ENCODE peak calls at places on chromosomes 11 and 22, in six cellular contexts. One of them, this sample, is unnamed.

GRCh38 chr11:116366980-116367640 is 405.7 kb downstream of the BUD13 start:
- DNase-seq in choroid plexus epithelial cell: peak
- DNase-seq in body of pancreas: no peak
- DNase-seq in esophagus squamous epithelium: no peak
- DNase-seq in HL-60: no peak
- DNase-seq in pancreas: no peak
- DNase-seq in this sample: no peak

GRCh38 chr22:49788492-49788891 is 39.2 kb downstream of the BRD1 start:
- DNase-seq in choroid plexus epithelial cell: peak
- DNase-seq in body of pancreas: peak
- DNase-seq in esophagus squamous epithelium: no peak
- DNase-seq in HL-60: peak
- DNase-seq in pancreas: no peak
- DNase-seq in this sample: no peak

GRCh38 chr11:64724863-64725535 is 2.0 kb upstream of the NRXN2 start:
- DNase-seq in choroid plexus epithelial cell: no peak
- DNase-seq in body of pancreas: no peak
- DNase-seq in esophagus squamous epithelium: no peak
- DNase-seq in HL-60: no peak
- DNase-seq in pancreas: no peak
- DNase-seq in this sample: no peak

GRCh38 chr22:47309476-47309875 is 547.0 kb downstream of the TBC1D22A start:
- DNase-seq in choroid plexus epithelial cell: no peak
- DNase-seq in body of pancreas: no peak
- DNase-seq in esophagus squamous epithelium: no peak
- DNase-seq in HL-60: no peak
- DNase-seq in pancreas: no peak
- DNase-seq in this sample: no peak

GRCh38 chr22:49533886-49534285 is 293.8 kb downstream of the BRD1 start:
- DNase-seq in choroid plexus epithelial cell: no peak
- DNase-seq in body of pancreas: peak
- DNase-seq in esophagus squamous epithelium: no peak
- DNase-seq in HL-60: no peak
- DNase-seq in pancreas: no peak
- DNase-seq in this sample: no peak

GRCh38 chr11:2929511-2929879 is 275 bp upstream of the PHLDA2 start:
- DNase-seq in choroid plexus epithelial cell: peak
- DNase-seq in body of pancreas: peak
- DNase-seq in esophagus squamous epithelium: no peak
- DNase-seq in HL-60: no peak
- DNase-seq in pancreas: peak
- DNase-seq in this sample: no peak

GRCh38 chr11:58567889-58568512 is 7.7 kb downstream of the LPXN start:
- DNase-seq in choroid plexus epithelial cell: peak
- DNase-seq in body of pancreas: peak
- DNase-seq in esophagus squamous epithelium: no peak
- DNase-seq in HL-60: peak
- DNase-seq in pancreas: no peak
- DNase-seq in this sample: no peak

GRCh38 chr11:33005175-33005574 is 10.5 kb upstream of the DEPDC7 start:
- DNase-seq in choroid plexus epithelial cell: no peak
- DNase-seq in body of pancreas: no peak
- DNase-seq in esophagus squamous epithelium: no peak
- DNase-seq in HL-60: no peak
- DNase-seq in pancreas: no peak
- DNase-seq in this sample: no peak

GRCh38 chr11:2523821-2524391 is 79.1 kb downstream of the KCNQ1 start:
- DNase-seq in choroid plexus epithelial cell: no peak
- DNase-seq in body of pancreas: peak
- DNase-seq in esophagus squamous epithelium: no peak
- DNase-seq in HL-60: no peak
- DNase-seq in pancreas: peak
- DNase-seq in this sample: no peak

GRCh38 chr11:68002575-68002942 is 1.3 kb downstream of the UNC93B1 start:
- DNase-seq in choroid plexus epithelial cell: no peak
- DNase-seq in body of pancreas: no peak
- DNase-seq in esophagus squamous epithelium: no peak
- DNase-seq in HL-60: peak
- DNase-seq in pancreas: no peak
- DNase-seq in this sample: peak

GRCh38 chr11:118530683-118531596 is at the start of gene TMEM25:
- DNase-seq in choroid plexus epithelial cell: peak
- DNase-seq in body of pancreas: peak
- DNase-seq in esophagus squamous epithelium: no peak
- DNase-seq in HL-60: no peak
- DNase-seq in pancreas: peak
- DNase-seq in this sample: no peak

GRCh38 chr11:66266378-66267038 is 1.9 kb upstream of the RAB1B start:
- DNase-seq in choroid plexus epithelial cell: no peak
- DNase-seq in body of pancreas: no peak
- DNase-seq in esophagus squamous epithelium: no peak
- DNase-seq in HL-60: no peak
- DNase-seq in pancreas: no peak
- DNase-seq in this sample: no peak

DNA sequence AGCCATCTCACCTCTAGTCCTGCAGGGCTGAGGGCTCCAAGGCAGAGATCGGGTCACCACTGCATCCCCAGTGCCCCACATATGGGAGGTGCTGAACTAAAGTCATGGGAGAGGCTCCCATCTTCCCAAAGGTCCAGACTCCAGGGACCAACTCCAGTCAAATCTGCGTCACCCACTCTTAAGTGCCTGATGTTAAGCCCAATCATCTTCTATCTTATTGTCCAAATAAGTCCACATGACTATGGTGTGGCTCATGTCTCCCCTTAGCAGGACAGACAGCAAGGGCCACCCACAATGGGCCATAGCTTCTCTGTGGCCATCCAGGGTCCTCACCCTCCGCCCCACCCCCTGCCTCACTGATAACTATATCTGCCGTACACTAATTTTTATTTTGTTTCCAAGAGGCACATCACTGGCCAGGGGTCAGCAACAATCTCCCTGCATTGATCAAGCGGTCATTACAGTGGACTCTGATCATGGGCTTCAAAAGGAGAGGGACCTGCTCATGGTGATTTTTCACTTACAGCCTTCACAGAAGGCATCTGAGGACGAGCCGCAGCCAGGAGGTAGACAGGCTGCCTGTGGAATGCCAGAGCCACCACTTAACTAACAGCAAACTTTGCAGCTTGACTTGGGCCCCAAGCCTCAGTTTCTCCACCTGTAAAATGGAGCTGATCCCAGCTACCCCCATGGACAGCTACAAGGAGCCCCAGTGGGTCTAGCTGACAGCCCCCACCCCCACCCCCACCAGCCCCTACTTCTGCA is 23.3 kb downstream of the MYH9 start:
- DNase-seq in choroid plexus epithelial cell: no peak
- DNase-seq in body of pancreas: no peak
- DNase-seq in esophagus squamous epithelium: no peak
- DNase-seq in HL-60: no peak
- DNase-seq in pancreas: no peak
- DNase-seq in this sample: no peak
- H3K4me3 ChIP-seq in choroid plexus epithelial cell: no peak
- H3K4me3 ChIP-seq in body of pancreas: no peak
- H3K4me3 ChIP-seq in esophagus squamous epithelium: peak
- H3K4me3 ChIP-seq in HL-60: no peak
- H3K4me3 ChIP-seq in pancreas: no peak
- H3K4me3 ChIP-seq in this sample: no peak

GRCh38 chr22:23240639-23241389 is 60.5 kb downstream of the BCR start:
- DNase-seq in choroid plexus epithelial cell: no peak
- DNase-seq in body of pancreas: no peak
- DNase-seq in esophagus squamous epithelium: no peak
- DNase-seq in HL-60: peak
- DNase-seq in pancreas: no peak
- DNase-seq in this sample: no peak
- TF ChIP-seq CTCF in choroid plexus epithelial cell: peak
- TF ChIP-seq CTCF in body of pancreas: peak
- TF ChIP-seq CTCF in esophagus squamous epithelium: peak
- TF ChIP-seq CTCF in HL-60: no peak
- TF ChIP-seq CTCF in pancreas: no peak
- TF ChIP-seq CTCF in this sample: no peak

DNA sequence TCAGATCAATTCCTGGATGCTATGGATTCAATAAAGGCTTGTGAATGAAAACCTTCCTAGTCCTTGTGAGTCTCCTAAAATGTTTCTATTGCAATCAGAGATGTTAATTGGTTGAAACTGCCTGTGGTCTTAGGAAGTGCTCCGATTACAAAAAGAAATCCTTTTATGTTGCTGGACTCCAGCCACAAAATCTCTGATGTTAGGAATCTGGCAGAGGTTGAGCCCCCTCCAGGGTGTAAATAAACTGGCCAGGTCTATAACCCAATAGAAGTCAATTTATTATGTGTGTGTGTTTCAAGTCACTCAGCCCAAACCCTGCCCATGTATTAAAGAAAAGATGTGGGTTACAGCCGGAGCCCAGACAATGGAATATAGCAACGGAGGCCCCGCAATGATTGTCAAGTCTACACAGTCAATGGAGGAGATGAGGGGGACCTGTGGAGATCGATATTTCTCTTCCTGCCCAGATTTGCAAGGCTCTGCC is 218.1 kb upstream of the SORL1-AS1 start:
- DNase-seq in choroid plexus epithelial cell: peak
- DNase-seq in body of pancreas: no peak
- DNase-seq in esophagus squamous epithelium: no peak
- DNase-seq in HL-60: no peak
- DNase-seq in pancreas: no peak
- DNase-seq in this sample: no peak
- H3K4me3 ChIP-seq in choroid plexus epithelial cell: no peak
- H3K4me3 ChIP-seq in body of pancreas: no peak
- H3K4me3 ChIP-seq in esophagus squamous epithelium: no peak
- H3K4me3 ChIP-seq in HL-60: no peak
- H3K4me3 ChIP-seq in pancreas: no peak
- H3K4me3 ChIP-seq in this sample: no peak

GRCh38 chr11:130131957-130132850 is 27.4 kb upstream of the ST14 start:
- DNase-seq in choroid plexus epithelial cell: peak
- DNase-seq in body of pancreas: peak
- DNase-seq in esophagus squamous epithelium: no peak
- DNase-seq in HL-60: peak
- DNase-seq in pancreas: peak
- DNase-seq in this sample: no peak
- TF ChIP-seq CTCF in choroid plexus epithelial cell: peak
- TF ChIP-seq CTCF in body of pancreas: peak
- TF ChIP-seq CTCF in esophagus squamous epithelium: peak
- TF ChIP-seq CTCF in HL-60: peak
- TF ChIP-seq CTCF in pancreas: peak
- TF ChIP-seq CTCF in this sample: peak

DNA sequence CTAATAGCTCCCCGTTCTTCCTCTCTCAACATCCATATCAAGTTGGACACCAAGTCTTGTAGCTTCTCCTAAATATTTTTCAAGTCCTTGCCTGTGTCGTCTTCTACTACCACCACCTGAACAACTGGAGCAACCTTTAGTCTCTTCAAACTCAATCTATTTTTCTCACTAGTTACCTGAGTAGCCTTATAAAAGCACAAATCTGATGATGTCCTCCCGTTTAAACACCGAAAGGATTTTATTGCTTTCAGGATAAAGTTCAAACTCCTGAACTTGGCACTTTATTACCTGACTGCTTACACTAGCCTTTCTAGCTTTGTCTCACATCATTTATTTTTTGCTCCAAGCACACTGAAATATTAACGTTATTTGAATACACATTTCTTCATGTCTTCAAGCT is 1.3 kb upstream of the PAK1 start:
- DNase-seq in choroid plexus epithelial cell: no peak
- DNase-seq in body of pancreas: no peak
- DNase-seq in esophagus squamous epithelium: no peak
- DNase-seq in HL-60: no peak
- DNase-seq in pancreas: no peak
- DNase-seq in this sample: no peak
- H3K4me3 ChIP-seq in choroid plexus epithelial cell: no peak
- H3K4me3 ChIP-seq in body of pancreas: no peak
- H3K4me3 ChIP-seq in esophagus squamous epithelium: no peak
- H3K4me3 ChIP-seq in HL-60: no peak
- H3K4me3 ChIP-seq in pancreas: no peak
- H3K4me3 ChIP-seq in this sample: no peak

GRCh38 chr22:39598017-39598965 is 27.7 kb downstream of the CACNA1I start:
- DNase-seq in choroid plexus epithelial cell: no peak
- DNase-seq in body of pancreas: peak
- DNase-seq in esophagus squamous epithelium: no peak
- DNase-seq in HL-60: peak
- DNase-seq in pancreas: peak
- DNase-seq in this sample: no peak
- TF ChIP-seq CTCF in choroid plexus epithelial cell: peak
- TF ChIP-seq CTCF in body of pancreas: peak
- TF ChIP-seq CTCF in esophagus squamous epithelium: no peak
- TF ChIP-seq CTCF in HL-60: no peak
- TF ChIP-seq CTCF in pancreas: no peak
- TF ChIP-seq CTCF in this sample: no peak

GRCh38 chr11:70078095-70078795 is at the start of gene ANO1:
- DNase-seq in choroid plexus epithelial cell: no peak
- DNase-seq in body of pancreas: peak
- DNase-seq in esophagus squamous epithelium: no peak
- DNase-seq in HL-60: no peak
- DNase-seq in pancreas: no peak
- DNase-seq in this sample: no peak
- H3K4me3 ChIP-seq in choroid plexus epithelial cell: no peak
- H3K4me3 ChIP-seq in body of pancreas: no peak
- H3K4me3 ChIP-seq in esophagus squamous epithelium: peak
- H3K4me3 ChIP-seq in HL-60: no peak
- H3K4me3 ChIP-seq in pancreas: no peak
- H3K4me3 ChIP-seq in this sample: no peak

This sample was measured in GM12864.